ENCODE peak calls at places on chromosomes 4 and X, in nine cellular contexts. G, P, T, S, M, C, J, U and L are unnamed samples.

GRCh38 chr4:66182651-66183050 is 512.4 kb upstream of the EPHA5 start:
- DNase-seq in S (no peak), P (no peak), T (no peak), J (no peak), G (no peak), U (no peak), C (no peak), M (no peak), L (no peak)

GRCh38 chr4:184318852-184319251 is 101.2 kb upstream of the ENPP6 start:
- DNase-seq in U (no peak), S (no peak), M (no peak), G (no peak), P (no peak), C (no peak), T (no peak), J (no peak), L (no peak)

GRCh38 chrX:357693-358471 is 28.8 kb downstream of the PPP2R3B start:
- DNase-seq in U (no peak), J (peak), S (no peak), M (no peak), P (no peak), C (peak), T (peak), G (no peak), L (peak)

GRCh38 chr4:159150838-159151390 is 48.0 kb downstream of the RAPGEF2 start:
- DNase-seq in T (no peak), J (no peak), S (no peak), U (no peak), C (no peak), P (peak), G (no peak), M (no peak), L (no peak)

GRCh38 chrX:119512145-119512800 is 44.0 kb downstream of the SLC25A5 start:
- DNase-seq in P (peak), T (peak), U (peak), G (no peak), M (peak), J (no peak), C (peak), S (no peak), L (no peak)

GRCh38 chr4:163331629-163332360 is 601 bp downstream of the NPY1R start:
- DNase-seq in S (no peak), G (no peak), P (no peak), C (no peak), U (no peak), T (no peak), J (peak), M (peak), L (no peak)

GRCh38 chr4:20253272-20253798 is 1.6 kb downstream of the SLIT2 start:
- DNase-seq in M (no peak), C (no peak), T (no peak), J (no peak), G (no peak), U (no peak), S (no peak), P (no peak), L (no peak)

GRCh38 chrX:123859409-123859827 is 435 bp upstream of the XIAP start:
- DNase-seq in U (peak), G (no peak), P (no peak), C (no peak), S (no peak), J (no peak), M (no peak), T (no peak), L (no peak)

GRCh38 chr4:162350331-162350730 is 186.5 kb upstream of the FSTL5 start:
- DNase-seq in M (no peak), P (no peak), T (no peak), S (no peak), C (no peak), U (no peak), J (no peak), G (no peak), L (no peak)

GRCh38 chrX:119690921-119691716 is 1.8 kb downstream of the SEPTIN6 start:
- DNase-seq in S (no peak), C (peak), J (no peak), T (no peak), P (peak), M (no peak), U (peak), G (peak), L (no peak)

GRCh38 chr4:165131247-165131832 is 18.7 kb upstream of the TMEM192 start:
- DNase-seq in P (peak), M (peak), G (peak), J (no peak), S (peak), U (peak), C (peak), T (peak), L (peak)